ENCODE peak calls at places on chromosomes 11 and 22, in ten cellular contexts. C, J, B, Z, F, X, I, D, R and E are unnamed samples.

GRCh38 chr11:31640611-31641010 is 131.0 kb downstream of the ELP4 start:
- DNase-seq in C (no peak), J (no peak), B (peak), Z (peak), F (no peak), X (no peak), I (no peak), D (no peak), R (no peak), E (no peak)

GRCh38 chr11:99325807-99326206 is 305.1 kb downstream of the CNTN5 start:
- DNase-seq in C (peak), J (no peak), B (no peak), Z (no peak), F (no peak), X (no peak), I (no peak), D (no peak), R (no peak), E (peak)

GRCh38 chr11:73191151-73191550 is 26.9 kb upstream of the P2RY2 start:
- DNase-seq in C (no peak), J (no peak), B (no peak), Z (no peak), F (no peak), X (no peak), I (no peak), D (no peak), R (no peak), E (no peak)

GRCh38 chr11:86955111-86955673 is at the start of gene FZD4:
- DNase-seq in C (peak), J (peak), B (peak), Z (peak), F (peak), X (peak), I (peak), D (no peak), R (peak), E (peak)

GRCh38 chr11:27786331-27786730 is 86.1 kb upstream of the BDNF start:
- DNase-seq in C (no peak), J (no peak), B (no peak), Z (no peak), F (no peak), X (no peak), I (no peak), D (no peak), R (no peak), E (no peak)

GRCh38 chr22:43281400-43281799 is 61.8 kb downstream of the SCUBE1 start:
- DNase-seq in C (no peak), J (no peak), B (no peak), Z (no peak), F (no peak), X (no peak), I (no peak), D (no peak), R (no peak), E (no peak)

GRCh38 chr11:17718015-17718414 is 1.4 kb upstream of the MYOD1 start:
- DNase-seq in C (no peak), J (no peak), B (no peak), Z (no peak), F (no peak), X (no peak), I (no peak), D (no peak), R (no peak), E (no peak)

GRCh38 chr22:30398685-30399680 is 2.2 kb downstream of the SEC14L2 start:
- DNase-seq in C (no peak), J (no peak), B (no peak), Z (no peak), F (no peak), X (no peak), I (no peak), D (no peak), R (no peak), E (no peak)

DNA sequence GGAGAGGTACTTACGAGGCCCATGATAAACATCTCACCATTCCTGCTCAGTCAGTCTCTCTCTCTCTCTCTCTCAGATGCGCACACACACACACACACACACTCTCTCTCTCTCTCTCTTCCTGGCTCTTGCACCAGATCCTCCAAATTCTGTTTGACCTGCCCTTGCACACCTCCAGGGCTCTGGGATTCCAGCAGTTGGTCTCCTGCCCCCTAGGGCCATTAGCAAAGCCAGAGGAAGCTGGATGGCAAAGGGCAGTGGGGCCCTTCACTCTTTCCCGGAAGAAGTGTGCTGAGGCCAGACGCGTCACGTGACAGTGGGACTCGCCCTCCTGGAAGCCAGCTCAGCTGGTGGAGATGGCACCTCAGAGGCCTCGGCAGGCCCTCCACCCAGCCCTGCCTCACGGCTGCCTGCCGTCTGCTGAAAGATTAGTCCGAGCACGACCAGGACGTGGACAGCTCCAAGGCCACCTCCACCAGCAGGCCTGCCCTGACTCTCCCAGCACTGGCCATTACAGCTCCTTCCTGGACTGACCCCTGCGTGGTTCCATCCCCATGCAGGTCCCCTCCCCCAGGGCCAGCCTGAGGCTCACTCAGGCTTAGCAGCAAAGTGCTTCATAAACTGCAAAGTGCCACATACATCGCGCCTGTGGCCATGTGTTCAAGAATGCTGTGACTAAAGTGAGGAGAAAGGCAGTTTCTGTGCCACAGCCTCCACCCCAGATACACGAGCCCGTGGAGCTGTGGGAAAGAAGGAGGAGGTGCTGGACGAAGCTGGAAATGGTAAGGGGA is 3.7 kb downstream of the PDGFB start:
- DNase-seq in C (no peak), J (peak), B (no peak), Z (peak), F (no peak), X (peak), I (no peak), D (no peak), R (no peak), E (no peak)
- TF ChIP-seq CTCF in C (no peak), J (no peak), B (no peak), Z (no peak), F (no peak), X (no peak), I (no peak), D (no peak), R (no peak), E (no peak)

DNA sequence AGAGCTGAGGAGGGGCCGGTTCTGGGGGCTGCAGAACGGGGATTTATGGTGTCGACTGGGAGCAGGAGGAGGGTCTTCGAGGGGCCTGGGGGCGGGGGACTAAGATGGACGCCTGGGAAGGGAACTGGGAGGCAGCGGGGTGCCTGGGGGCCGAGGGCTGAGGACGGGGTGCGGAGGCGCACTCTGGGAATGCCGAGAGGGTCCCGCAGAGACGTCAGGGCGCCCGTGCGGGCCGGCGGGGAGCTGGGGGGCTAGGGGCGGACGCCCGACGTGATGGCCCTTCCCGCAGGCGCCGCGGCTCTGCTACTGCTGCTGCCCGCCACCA is 516 bp downstream of the TM7SF2 start:
- DNase-seq in C (no peak), J (no peak), B (peak), Z (peak), F (no peak), X (no peak), I (no peak), D (no peak), R (no peak), E (no peak)
- H3K27ac ChIP-seq in C (no peak), J (peak), B (peak), Z (peak), F (peak), X (peak), I (peak), D (peak), R (peak), E (peak)

GRCh38 chr11:16191212-16191851 is 165.0 kb downstream of the SOX6 start:
- DNase-seq in C (no peak), J (no peak), B (no peak), Z (no peak), F (no peak), X (no peak), I (no peak), D (no peak), R (no peak), E (no peak)
- TF ChIP-seq CTCF in C (no peak), J (peak), B (peak), Z (no peak), F (no peak), X (peak), I (no peak), D (no peak), R (no peak), E (peak)

GRCh38 chr11:74673956-74674355 is 57.3 kb downstream of the CHRDL2 start:
- DNase-seq in C (no peak), J (no peak), B (no peak), Z (no peak), F (no peak), X (no peak), I (no peak), D (no peak), R (peak), E (no peak)
- H3K27ac ChIP-seq in C (peak), J (peak), B (no peak), Z (no peak), F (peak), X (peak), I (peak), D (peak), R (peak), E (no peak)